ENCODE peak calls at places on chromosomes 6 and 20, in six cellular contexts. R, X, Y, V, W and H are unnamed samples.

GRCh38 chr6:16402501-16402900 is 164.1 kb downstream of the GMPR start:
- DNase-seq in W (no peak), Y (no peak), R (no peak), X (no peak), V (no peak), H (no peak)

GRCh38 chr6:99151634-99152344 is 197.7 kb downstream of the FAXC start:
- DNase-seq in Y (peak), W (peak), V (peak), X (peak), R (no peak), H (no peak)

GRCh38 chr6:140915001-140915950 is 1217.4 kb upstream of the GJE1 start:
- DNase-seq in V (no peak), R (no peak), W (no peak), X (no peak), Y (no peak), H (no peak)

GRCh38 chr6:125584468-125584939 is 164.9 kb upstream of the HEY2 start:
- DNase-seq in X (no peak), W (no peak), Y (no peak), V (no peak), R (no peak), H (peak)

GRCh38 chr6:91141352-91141751 is 554.5 kb upstream of the MAP3K7 start:
- DNase-seq in W (no peak), V (no peak), Y (no peak), R (no peak), X (no peak), H (no peak)

GRCh38 chr6:146650799-146651481 is 52.2 kb downstream of the ADGB start:
- DNase-seq in Y (no peak), W (no peak), R (no peak), V (no peak), X (no peak), H (no peak)

GRCh38 chr20:22431419-22431818 is 153.0 kb downstream of the FOXA2 start:
- DNase-seq in R (no peak), X (no peak), V (no peak), Y (no peak), W (no peak), H (no peak)

GRCh38 chr20:58838174-58838573 is 12.5 kb downstream of the GNAS-AS1 start:
- DNase-seq in X (no peak), Y (no peak), V (no peak), W (no peak), R (no peak), H (no peak)

GRCh38 chr6:123127807-123128206 is 131.8 kb downstream of the CLVS2 start:
- DNase-seq in R (no peak), V (no peak), W (no peak), Y (no peak), X (no peak), H (no peak)

GRCh38 chr6:166032366-166033171 is 135.1 kb downstream of the TBXT start:
- DNase-seq in V (no peak), X (no peak), R (no peak), Y (no peak), W (no peak), H (peak)

GRCh38 chr20:2820896-2821869 is 5.0 kb downstream of the TMEM239 start:
- DNase-seq in R (no peak), W (no peak), Y (no peak), V (no peak), X (peak), H (peak)